ENCODE peak calls at places on chromosome 6, in ten cellular contexts. U, Q, M, H, Y, R, N, A, G and C are unnamed samples.

GRCh38 chr6:127302728-127303675 is 36.3 kb downstream of the RNF146 start:
- DNase-seq in U (peak), Q (no peak), M (no peak), H (peak), Y (peak), R (no peak), N (no peak), A (peak), G (peak), C (no peak)

GRCh38 chr6:18432180-18432579 is 45.0 kb downstream of the RNF144B start:
- DNase-seq in U (no peak), Q (no peak), M (no peak), H (peak), Y (no peak), R (no peak), N (peak), A (no peak), G (no peak), C (no peak)

GRCh38 chr6:10837692-10837996 is 695 bp downstream of the MAK start:
- DNase-seq in U (no peak), Q (no peak), M (no peak), H (peak), Y (peak), R (no peak), N (no peak), A (no peak), G (no peak), C (no peak)

GRCh38 chr6:112268011-112268410 is 13.6 kb upstream of the LAMA4 start:
- DNase-seq in U (no peak), Q (no peak), M (no peak), H (no peak), Y (no peak), R (no peak), N (no peak), A (no peak), G (no peak), C (no peak)

GRCh38 chr6:24148154-24148570 is 22.1 kb downstream of the NRSN1 start:
- DNase-seq in U (no peak), Q (no peak), M (no peak), H (no peak), Y (no peak), R (no peak), N (no peak), A (no peak), G (no peak), C (no peak)

GRCh38 chr6:16436550-16436949 is 198.2 kb downstream of the GMPR start:
- DNase-seq in U (no peak), Q (no peak), M (no peak), H (no peak), Y (no peak), R (no peak), N (no peak), A (peak), G (no peak), C (no peak)

GRCh38 chr6:137191238-137191637 is 17.8 kb upstream of the IL22RA2 start:
- DNase-seq in U (no peak), Q (no peak), M (no peak), H (no peak), Y (no peak), R (no peak), N (no peak), A (no peak), G (no peak), C (no peak)

GRCh38 chr6:28322661-28323060 is 13.3 kb downstream of the ZSCAN31 start:
- DNase-seq in U (no peak), Q (no peak), M (no peak), H (no peak), Y (no peak), R (no peak), N (no peak), A (no peak), G (no peak), C (no peak)

GRCh38 chr6:69894578-69895347 is 28.4 kb downstream of the COL19A1 start:
- DNase-seq in U (no peak), Q (no peak), M (no peak), H (no peak), Y (no peak), R (no peak), N (peak), A (no peak), G (no peak), C (peak)

GRCh38 chr6:135266675-135267074 is 85.6 kb downstream of the MYB start:
- DNase-seq in U (no peak), Q (no peak), M (no peak), H (no peak), Y (peak), R (no peak), N (no peak), A (no peak), G (no peak), C (no peak)